ENCODE peak calls at places on chromosomes 16 and 17, in five cellular contexts. H is GM12878, R is K562, B is HepG2, A is H1. V is an unnamed sample.

GRCh38 chr17:28491286-28491685 is 14.9 kb upstream of the FOXN1 start:
- DNase-seq in A (no peak), H (no peak), R (no peak), B (no peak), V (no peak)

GRCh38 chr16:4009177-4009576 is 107.1 kb downstream of the ADCY9 start:
- DNase-seq in A (no peak), H (no peak), R (no peak), B (no peak), V (no peak)

GRCh38 chr16:1466968-1467521 is 7.8 kb downstream of the CLCN7 start:
- DNase-seq in B (no peak), H (no peak), A (peak; percentile 37), R (no peak), V (no peak)

GRCh38 chr16:11402051-11402744 is 56.9 kb downstream of the RMI2 start:
- DNase-seq in R (peak; percentile 31), A (no peak), B (no peak), H (no peak), V (peak; percentile 44)

GRCh38 chr17:4900231-4901107 is 1.1 kb downstream of the C17orf107 start:
- DNase-seq in H (no peak), B (no peak), R (no peak), A (peak; percentile 91), V (no peak)

GRCh38 chr16:84143784-84144199 is 1.2 kb downstream of the HSDL1 start:
- DNase-seq in R (no peak), H (no peak), A (no peak), B (no peak), V (no peak)

GRCh38 chr16:56246051-56246817 is 54.9 kb downstream of the GNAO1 start:
- DNase-seq in A (no peak), B (peak; percentile 18), R (no peak), H (no peak), V (peak; percentile 56)

GRCh38 chr17:48871551-48872351 is 20.8 kb upstream of the ATP5MC1 start:
- DNase-seq in A (no peak), H (no peak), R (peak; percentile 25), B (peak; percentile 99), V (no peak)

GRCh38 chr16:50671644-50672260 is 9.4 kb downstream of the SNX20 start:
- DNase-seq in A (peak; percentile 74), B (peak; percentile 36), H (no peak), R (peak; percentile 67), V (peak; percentile 62)

GRCh38 chr17:35084987-35085386 is 21.5 kb upstream of the RFFL start:
- DNase-seq in A (no peak), R (peak; percentile 31), H (no peak), B (no peak), V (no peak)

GRCh38 chr17:37848690-37849616 is 75.3 kb upstream of the TBC1D3K start:
- DNase-seq in B (no peak), H (peak; percentile 79), A (no peak), R (no peak), V (no peak)

GRCh38 chr17:10875411-10875810 is 37.5 kb upstream of the PIRT start:
- DNase-seq in H (no peak), A (peak; percentile 78), R (peak; percentile 10), B (no peak), V (no peak)

GRCh38 chr17:77425791-77426641 is 285.2 kb downstream of the SEC14L1 start:
- DNase-seq in R (peak; percentile 88), A (no peak), H (no peak), B (no peak), V (peak; percentile 54)

GRCh38 chr17:49910094-49910857 is 58.7 kb upstream of the DLX4 start:
- DNase-seq in R (peak; percentile 26), B (no peak), A (peak; percentile 82), H (no peak), V (peak; percentile 73)

GRCh38 chr16:75116081-75116910 is at the start of gene LDHD:
- DNase-seq in A (peak; percentile 82), R (peak; percentile 74), B (peak; percentile 86), H (no peak), V (peak; percentile 71)

GRCh38 chr16:76577003-76577402 is 299.8 kb downstream of the CNTNAP4 start:
- DNase-seq in B (no peak), H (peak; percentile 61), R (no peak), A (no peak), V (no peak)

GRCh38 chr17:63189082-63189481 is 223.0 kb downstream of the TANC2 start:
- DNase-seq in H (no peak), R (no peak), A (no peak), B (no peak), V (no peak)

GRCh38 chr16:69448470-69449193 is 24.2 kb downstream of the CYB5B start:
- DNase-seq in A (no peak), H (no peak), R (no peak), B (no peak), V (peak; percentile 8)

GRCh38 chr16:56107944-56108583 is 83.2 kb upstream of the GNAO1 start:
- DNase-seq in A (no peak), B (no peak), H (no peak), R (no peak), V (no peak)

GRCh38 chr17:65535777-65536572 is 25.5 kb downstream of the AXIN2 start:
- DNase-seq in R (no peak), H (no peak), A (no peak), B (no peak), V (no peak)

GRCh38 chr17:48240562-48241130 is 133.1 kb downstream of the SNX11 start:
- DNase-seq in H (no peak), A (no peak), R (no peak), B (no peak), V (no peak)

GRCh38 chr16:20904507-20905079 is 4.0 kb downstream of the LYRM1 start:
- DNase-seq in A (no peak), R (no peak), B (peak; percentile 40), H (peak; percentile 49), V (no peak)

GRCh38 chr17:51745993-51746392 is 412.5 kb downstream of the CA10 start:
- DNase-seq in A (no peak), H (no peak), B (no peak), R (no peak), V (peak; percentile 58)

GRCh38 chr16:50121721-50122445 is 31.2 kb upstream of the TENT4B start:
- DNase-seq in H (peak; percentile 72), B (no peak), R (no peak), A (no peak), V (no peak)

GRCh38 chr17:15039366-15039765 is 225.8 kb downstream of the PMP22 start:
- DNase-seq in R (no peak), B (no peak), A (no peak), H (no peak), V (no peak)

GRCh38 chr17:67708378-67708777 is 9.4 kb upstream of the NOL11 start:
- DNase-seq in A (peak; percentile 44), B (no peak), R (peak; percentile 33), H (no peak), V (no peak)

GRCh38 chr17:51035436-51035835 is 85.2 kb downstream of the SPAG9 start:
- DNase-seq in B (no peak), R (no peak), H (no peak), A (no peak), V (no peak)

GRCh38 chr17:55641559-55642160 is 81.0 kb downstream of the TMEM100 start:
- DNase-seq in H (no peak), B (peak; percentile 58), A (peak; percentile 52), R (peak; percentile 17), V (peak; percentile 49)

GRCh38 chr17:37791434-37791833 is 46.6 kb upstream of the HNF1B start:
- DNase-seq in H (no peak), R (peak; percentile 67), A (no peak), B (peak; percentile 45), V (peak; percentile 19)

GRCh38 chr16:74898667-74899066 is 86.3 kb downstream of the WDR59 start:
- DNase-seq in A (no peak), B (no peak), H (no peak), R (no peak), V (no peak)

GRCh38 chr17:37413875-37414519 is 7.3 kb downstream of the TADA2A start:
- DNase-seq in R (peak; percentile 19), B (no peak), H (no peak), A (no peak), V (peak; percentile 7)

GRCh38 chr16:54317306-54317705 is 30.7 kb upstream of the IRX3 start:
- DNase-seq in H (no peak), R (no peak), A (no peak), B (no peak), V (peak; percentile 82)

DNA sequence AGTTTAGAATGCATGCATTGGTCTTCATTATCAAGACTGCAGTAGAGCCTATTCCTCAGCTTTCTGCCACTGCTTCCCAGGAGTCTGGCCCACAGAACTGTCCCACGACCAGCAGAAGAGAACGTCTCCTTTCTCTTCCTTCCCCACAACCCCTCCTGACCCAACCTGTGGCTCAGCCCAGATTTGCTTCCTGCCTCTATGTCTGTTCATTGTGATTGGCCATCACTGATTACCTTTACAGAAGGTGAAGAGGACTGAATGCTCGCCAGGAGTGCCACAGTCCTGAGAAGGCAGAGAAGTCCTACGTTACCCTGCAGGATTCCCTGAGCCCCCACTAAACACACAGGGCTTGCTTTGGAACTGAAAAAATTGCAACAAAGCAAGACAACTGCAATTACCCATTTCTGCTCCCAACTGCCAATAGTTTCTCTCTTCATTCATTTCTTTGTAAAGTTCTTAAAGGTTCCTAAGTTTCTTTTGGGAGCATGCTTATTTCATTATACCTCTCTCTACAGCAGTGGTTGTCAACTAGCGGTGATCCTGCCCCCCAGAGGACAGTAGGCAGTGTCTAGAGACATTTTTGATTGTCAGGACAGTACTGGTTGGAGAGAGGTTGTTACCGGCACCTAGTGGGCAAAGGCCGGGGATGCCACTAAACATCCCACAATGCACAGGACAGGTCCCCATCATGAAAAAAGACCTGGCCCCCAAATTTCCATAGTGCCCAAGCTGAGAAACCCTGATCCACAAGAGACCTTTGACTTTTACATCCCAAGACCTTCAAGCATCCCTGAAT is 4.5 kb upstream of the NAT9 start:
- DNase-seq in H (no peak), A (no peak), B (peak; percentile 88), R (peak; percentile 49), V (peak; percentile 81)
- TF ChIP-seq CHD2 in H (no peak), A (no peak), B (no peak), R (no peak), V (peak; percentile 15)

GRCh38 chr17:80082403-80083135 is 18.8 kb upstream of the GAA start:
- DNase-seq in H (no peak), B (peak; percentile 78), R (peak; percentile 43), A (peak; percentile 86), V (peak; percentile 94)
- TF ChIP-seq POLR2AphosphoS5 in H (no peak), B (no peak), R (no peak), A (no peak), V (no peak)

DNA sequence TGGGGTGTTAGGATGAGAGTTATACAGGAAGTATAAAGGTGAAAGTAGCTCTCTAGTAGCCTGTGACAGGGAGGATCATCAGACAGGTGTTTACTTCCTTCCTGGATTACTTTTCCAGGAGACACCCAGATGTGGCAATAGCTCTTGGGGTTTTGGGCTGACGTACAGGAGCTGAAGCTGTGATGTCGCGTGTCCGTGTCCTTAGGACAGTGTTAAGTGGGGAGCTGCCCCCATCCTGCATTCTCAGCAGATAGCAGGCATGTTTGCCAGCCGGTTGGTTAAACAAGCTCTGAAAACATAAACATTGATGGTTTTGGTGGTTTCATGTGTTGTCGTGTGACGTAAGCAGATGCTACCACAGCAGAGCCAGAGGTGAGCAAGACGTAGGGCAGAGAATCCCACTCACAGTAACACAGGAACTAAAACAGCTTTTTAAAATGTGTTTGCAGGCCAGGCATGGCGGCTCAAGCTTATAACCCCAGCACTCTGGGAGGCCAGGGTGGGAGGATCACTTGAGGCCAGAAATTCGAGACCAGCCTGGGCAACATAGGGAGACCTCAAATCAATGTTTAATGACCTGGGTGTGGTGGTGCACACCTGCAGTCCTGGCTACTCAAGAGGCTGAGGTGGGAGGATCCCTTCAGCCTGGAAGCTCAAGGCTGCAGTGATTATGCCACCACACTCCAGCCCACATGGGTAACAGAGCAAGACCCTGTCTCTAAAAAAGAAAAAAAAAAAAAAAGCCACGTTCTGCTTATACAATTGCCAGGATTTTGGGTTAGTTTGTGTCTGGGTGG is 18.3 kb upstream of the IL17C start:
- DNase-seq in R (no peak), A (no peak), B (no peak), H (no peak), V (no peak)
- TF ChIP-seq CHD2 in R (no peak), A (no peak), B (no peak), H (no peak), V (no peak)

GRCh38 chr17:64357191-64357981 is 33.3 kb downstream of the PECAM1 start:
- DNase-seq in A (no peak), R (no peak), H (no peak), B (no peak), V (no peak)
- TF ChIP-seq POLR2AphosphoS5 in A (no peak), R (no peak), H (no peak), B (no peak), V (peak; percentile 90)

V was measured in SK-N-SH.